ENCODE peak calls at places on chromosomes 7 and 10, in nine cellular contexts. S is transverse colon, H is tibial artery, W is heart right ventricle, X is GM06990, V is adrenal gland, A is mucosa of descending colon, Y is upper lobe of right lung, K is cardiac muscle cell. C is an unnamed sample.

GRCh38 chr7:36533717-36534116 is 144.1 kb downstream of the ANLN start:
- DNase-seq in S (no peak), H (no peak), W (no peak), X (no peak), V (no peak), A (no peak), Y (no peak), K (no peak), C (no peak)

GRCh38 chr7:2082357-2083038 is 150.2 kb downstream of the MAD1L1 start:
- DNase-seq in S (no peak), H (no peak), W (no peak), X (no peak), V (no peak), A (no peak), Y (no peak), K (peak; percentile 81), C (no peak)

GRCh38 chr7:112207106-112207592 is 654 bp downstream of the ZNF277 start:
- DNase-seq in S (no peak), H (no peak), W (no peak), X (no peak), V (no peak), A (no peak), Y (no peak), K (no peak), C (no peak)

GRCh38 chr7:7562736-7563135 is 3.9 kb upstream of the MIOS start:
- DNase-seq in S (no peak), H (no peak), W (no peak), X (no peak), V (no peak), A (no peak), Y (no peak), K (peak; percentile 18), C (no peak)

GRCh38 chr7:82172017-82172416 is 271.6 kb downstream of the CACNA2D1 start:
- DNase-seq in S (no peak), H (no peak), W (no peak), X (no peak), V (no peak), A (no peak), Y (no peak), K (peak; percentile 23), C (no peak)

GRCh38 chr10:118349235-118349634 is 7.1 kb upstream of the FAM204A start:
- DNase-seq in S (no peak), H (no peak), W (no peak), X (no peak), V (no peak), A (no peak), Y (no peak), K (no peak), C (no peak)

GRCh38 chr10:73910764-73911552 is at the start of gene PLAU:
- DNase-seq in S (peak; percentile 44), H (peak; percentile 58), W (peak; percentile 61), X (peak; percentile 66), V (peak; percentile 26), A (peak; percentile 73), Y (peak; percentile 79), K (peak; percentile 43), C (no peak)

GRCh38 chr7:152894295-152895170 is 135.0 kb downstream of the ACTR3B start:
- DNase-seq in S (no peak), H (no peak), W (no peak), X (no peak), V (no peak), A (no peak), Y (no peak), K (peak; percentile 19), C (no peak)

GRCh38 chr10:100728928-100729876 is 16.2 kb upstream of the PAX2 start:
- DNase-seq in S (no peak), H (no peak), W (no peak), X (no peak), V (peak; percentile 58), A (no peak), Y (peak; percentile 41), K (peak; percentile 50), C (no peak)

GRCh38 chr7:157528785-157529341 is 192.1 kb downstream of the DNAJB6 start:
- DNase-seq in S (no peak), H (peak; percentile 11), W (no peak), X (no peak), V (no peak), A (peak; percentile 12), Y (peak; percentile 57), K (no peak), C (no peak)

GRCh38 chr10:126646101-126646500 is 24.4 kb downstream of the C10orf90 start:
- DNase-seq in S (no peak), H (no peak), W (no peak), X (no peak), V (no peak), A (no peak), Y (no peak), K (peak; percentile 31), C (no peak)

DNA sequence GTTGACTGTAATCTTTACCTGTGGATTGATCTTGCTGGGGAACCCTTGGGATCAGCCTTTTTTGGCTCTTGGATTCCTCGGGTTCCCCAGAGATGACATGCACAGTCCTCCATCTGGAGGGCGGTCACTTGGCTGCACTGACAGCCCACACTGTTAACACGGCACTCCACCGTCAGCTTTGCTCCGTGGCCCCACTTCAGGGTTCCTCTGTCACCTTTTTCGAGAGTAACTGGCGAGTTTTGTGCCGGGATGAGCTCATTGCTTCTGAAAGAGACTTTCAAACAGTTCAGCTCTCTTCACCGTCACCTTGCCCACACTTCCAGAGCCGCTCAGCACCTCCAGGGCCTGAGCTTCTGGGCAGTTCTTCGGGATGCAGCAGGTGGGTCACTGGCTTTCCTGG is 42.4 kb downstream of the PROSER2 start:
- DNase-seq in S (no peak), H (no peak), W (no peak), X (no peak), V (no peak), A (no peak), Y (peak; percentile 42), K (no peak), C (no peak)
- TF ChIP-seq CTCF in S (no peak), H (no peak), W (no peak), X (no peak), V (no peak), A (no peak), Y (no peak), K (no peak), C (no peak)

DNA sequence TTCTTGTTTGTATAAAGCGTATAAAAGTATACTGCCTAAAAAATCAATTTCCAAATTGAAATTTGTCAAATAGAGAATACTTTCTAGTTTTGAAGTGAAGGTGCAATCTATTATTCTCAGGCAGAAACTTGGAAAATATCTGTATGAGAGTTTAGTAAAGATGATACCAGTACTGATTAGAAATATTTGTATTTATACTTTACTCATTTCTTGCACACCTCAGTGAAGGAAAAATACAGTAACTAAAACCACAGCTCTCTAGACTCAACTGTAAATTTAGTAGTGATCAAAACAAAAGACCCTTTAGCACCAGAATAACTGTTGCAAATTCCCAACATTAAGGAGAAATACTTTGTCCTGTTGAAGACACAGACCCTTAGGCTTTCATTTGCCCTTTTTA is 71.3 kb upstream of the CYP26C1 start:
- DNase-seq in S (no peak), H (no peak), W (no peak), X (no peak), V (no peak), A (no peak), Y (no peak), K (no peak), C (no peak)
- H3K4me3 ChIP-seq in S (no peak overlapping the region), H (no peak overlapping the region), W (no peak overlapping the region), X (no peak overlapping the region), V (no peak overlapping the region), A (no peak overlapping the region), Y (no peak overlapping the region), K (no peak overlapping the region), C (no peak overlapping the region)

DNA sequence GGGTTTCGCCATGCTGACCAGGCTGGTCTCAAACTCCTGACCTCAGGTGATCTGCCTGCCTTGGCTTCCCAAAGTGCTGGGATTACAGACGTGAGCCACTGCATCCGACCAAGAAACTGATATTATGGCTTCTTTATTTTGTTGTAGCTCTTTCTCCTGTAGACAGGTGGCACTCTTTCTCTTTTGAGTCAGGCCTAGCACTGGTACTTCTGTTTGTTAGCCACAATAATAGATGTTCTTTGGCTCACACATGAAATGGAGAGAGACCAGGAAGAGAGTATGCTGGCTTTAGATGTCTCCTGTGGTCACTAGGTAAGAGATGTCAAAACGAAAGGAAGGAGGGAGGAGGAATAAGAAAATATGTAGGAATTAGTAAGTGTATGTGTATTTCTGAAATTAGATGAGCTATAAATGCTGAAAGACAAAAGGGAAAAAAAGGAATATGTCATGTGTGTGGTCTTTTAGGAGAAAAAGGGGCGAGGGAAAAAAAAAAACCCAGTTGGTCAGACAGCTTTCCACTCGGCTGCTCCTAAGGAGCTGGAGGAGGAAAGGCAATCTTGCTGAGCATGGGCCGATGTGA is 78.7 kb downstream of the CLEC2L start:
- DNase-seq in S (no peak), H (no peak), W (no peak), X (no peak), V (no peak), A (no peak), Y (no peak), K (peak; percentile 63), C (no peak)
- TF ChIP-seq CTCF in S (peak; percentile 45), H (peak; percentile 33), W (no peak), X (peak; percentile 48), V (peak; percentile 59), A (no peak), Y (peak; percentile 46), K (peak; percentile 49), C (peak; percentile 61)

GRCh38 chr7:130904031-130904757 is 170.2 kb upstream of the KLF14 start:
- DNase-seq in S (no peak), H (no peak), W (no peak), X (no peak), V (peak; percentile 22), A (no peak), Y (no peak), K (peak; percentile 92), C (no peak)

GRCh38 chr7:130904792-130905191 is 170.8 kb upstream of the KLF14 start:
- DNase-seq in S (no peak), H (no peak), W (no peak), X (no peak), V (no peak), A (no peak), Y (no peak), K (no peak), C (no peak)

GRCh38 chr7:130903358-130903974 is 169.5 kb upstream of the KLF14 start:
- DNase-seq in S (no peak), H (no peak), W (no peak), X (no peak), V (peak; percentile 37), A (no peak), Y (no peak), K (peak; percentile 94), C (no peak)

GRCh38 chr7:130901209-130901783 is 167.3 kb upstream of the KLF14 start:
- DNase-seq in S (peak; percentile 71), H (peak; percentile 60), W (peak; percentile 75), X (no peak), V (peak; percentile 71), A (peak; percentile 79), Y (peak; percentile 90), K (peak; percentile 97), C (no peak)

DNA sequence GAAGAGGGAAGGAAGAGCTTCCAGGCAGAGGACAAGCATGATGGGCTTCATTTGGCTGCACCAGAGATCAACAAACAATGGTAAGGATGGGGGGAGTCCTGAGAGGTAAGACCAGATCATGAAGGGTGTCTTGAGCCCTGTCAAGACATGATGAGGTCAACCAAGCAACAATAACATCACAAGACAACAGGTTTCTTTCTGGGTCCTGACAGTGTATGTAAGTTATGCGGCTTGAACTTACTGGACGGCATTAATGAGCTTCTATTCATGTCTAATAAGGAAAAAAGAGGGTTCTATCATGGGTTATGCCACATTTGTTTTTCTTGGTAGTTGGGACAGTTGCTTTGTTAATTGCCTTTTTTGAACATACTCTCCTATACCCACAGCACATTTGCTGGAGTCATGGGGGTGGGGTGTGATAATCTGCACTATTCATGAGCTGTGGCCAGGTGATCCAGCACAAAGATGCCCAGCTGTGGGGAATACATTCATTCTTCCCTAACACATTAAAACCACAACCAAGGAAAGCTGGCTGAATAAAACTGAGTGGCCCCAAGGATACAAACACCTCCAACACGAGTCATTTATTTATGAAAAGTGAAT is 168.8 kb upstream of the KLF14 start:
- DNase-seq in S (no peak), H (no peak), W (no peak), X (no peak), V (peak; percentile 2), A (no peak), Y (no peak), K (no peak), C (no peak)
- H3K4me3 ChIP-seq in S (no peak overlapping the region), H (no peak overlapping the region), W (no peak overlapping the region), X (no peak overlapping the region), V (no peak overlapping the region), A (no peak overlapping the region), Y (no peak overlapping the region), K (no peak overlapping the region), C (no peak overlapping the region)

C was measured in GM12864.